ENCODE peak calls at places on chromosomes 2 and 18, in eight cellular contexts. W is mammary epithelial cell, D is A172, F is D721Med, J is occipital lobe, K is germinal center, P is A549, H is cardiac septum. B is an unnamed sample.

GRCh38 chr2:227661019-227661726 is 5.4 kb upstream of the SCYGR5 start:
- DNase-seq in W (no peak), D (no peak), F (no peak), J (no peak), K (no peak), P (no peak), H (no peak), B (no peak)

GRCh38 chr2:228105526-228106250 is 75.8 kb downstream of the SPHKAP start:
- DNase-seq in W (no peak), D (peak), F (no peak), J (no peak), K (no peak), P (no peak), H (no peak), B (no peak)

GRCh38 chr2:98548920-98549818 is 59.1 kb downstream of the COA5 start:
- DNase-seq in W (no peak), D (no peak), F (no peak), J (no peak), K (peak), P (no peak), H (no peak), B (no peak)

GRCh38 chr2:53442783-53443182 is 324.8 kb upstream of the CHAC2 start:
- DNase-seq in W (no peak), D (no peak), F (no peak), J (no peak), K (no peak), P (no peak), H (no peak), B (no peak)

GRCh38 chr2:75465317-75465998 is 95.3 kb downstream of the EVA1A start:
- DNase-seq in W (peak), D (peak), F (no peak), J (no peak), K (no peak), P (no peak), H (no peak), B (peak)

GRCh38 chr18:48052291-48052840 is 121.9 kb upstream of the SMAD2 start:
- DNase-seq in W (no peak), D (no peak), F (no peak), J (no peak), K (no peak), P (no peak), H (no peak), B (no peak)

GRCh38 chr2:160109939-160110673 is 47.7 kb upstream of the PLA2R1 start:
- DNase-seq in W (peak), D (peak), F (no peak), J (peak), K (peak), P (peak), H (no peak), B (peak)

GRCh38 chr2:109601693-109602250 is 12.0 kb downstream of the SEPTIN10 start:
- DNase-seq in W (no peak), D (no peak), F (no peak), J (no peak), K (no peak), P (no peak), H (no peak), B (no peak)

GRCh38 chr2:165901996-165902395 is 51.6 kb downstream of the TTC21B start:
- DNase-seq in W (no peak), D (no peak), F (no peak), J (no peak), K (no peak), P (no peak), H (no peak), B (no peak)

GRCh38 chr2:14633451-14634211 is 1.1 kb downstream of the LRATD1 start:
- DNase-seq in W (no peak), D (no peak), F (no peak), J (no peak), K (peak), P (no peak), H (no peak), B (no peak)

GRCh38 chr2:3839489-3839888 is 136.1 kb downstream of the DCDC2C start:
- DNase-seq in W (no peak), D (no peak), F (no peak), J (no peak), K (no peak), P (no peak), H (no peak), B (no peak)

GRCh38 chr2:102283996-102284395 is 27.4 kb upstream of the IL1RL1 start:
- DNase-seq in W (no peak), D (no peak), F (no peak), J (no peak), K (no peak), P (no peak), H (no peak), B (no peak)

GRCh38 chr2:238570926-238571325 is 144.2 kb downstream of the ASB1 start:
- DNase-seq in W (no peak), D (no peak), F (no peak), J (no peak), K (no peak), P (no peak), H (peak), B (no peak)

GRCh38 chr18:8684577-8684976 is 20.8 kb upstream of the MTCL1 start:
- DNase-seq in W (no peak), D (no peak), F (no peak), J (no peak), K (no peak), P (no peak), H (no peak), B (no peak)

GRCh38 chr2:72927619-72928537 is 10.6 kb downstream of the EMX1 start:
- DNase-seq in W (no peak), D (no peak), F (peak), J (no peak), K (no peak), P (no peak), H (peak), B (no peak)

GRCh38 chr2:113228351-113228750 is 50.4 kb downstream of the PAX8 start:
- DNase-seq in W (no peak), D (no peak), F (no peak), J (no peak), K (no peak), P (no peak), H (no peak), B (no peak)

GRCh38 chr2:149741646-149742045 is 154.1 kb upstream of the MMADHC start:
- DNase-seq in W (peak), D (peak), F (no peak), J (no peak), K (no peak), P (no peak), H (no peak), B (no peak)

GRCh38 chr2:27690052-27690451 is 26.4 kb downstream of the SLC4A1AP start:
- DNase-seq in W (no peak), D (no peak), F (no peak), J (no peak), K (no peak), P (no peak), H (no peak), B (no peak)

GRCh38 chr2:96176661-96177060 is 31.4 kb upstream of the DUSP2 start:
- DNase-seq in W (no peak), D (no peak), F (no peak), J (no peak), K (no peak), P (no peak), H (no peak), B (no peak)

GRCh38 chr2:12717988-12718661 is 1.4 kb downstream of the TRIB2 start:
- DNase-seq in W (peak), D (no peak), F (no peak), J (no peak), K (peak), P (peak), H (no peak), B (peak)

GRCh38 chr2:24049485-24050021 is at the start of gene FKBP1B:
- DNase-seq in W (peak), D (peak), F (no peak), J (peak), K (peak), P (peak), H (no peak), B (peak)

GRCh38 chr18:59140287-59140885 is 702 bp downstream of the SEC11C start:
- DNase-seq in W (peak), D (peak), F (no peak), J (no peak), K (peak), P (peak), H (no peak), B (peak)

GRCh38 chr2:239671916-239672849 is 271.4 kb upstream of the HDAC4 start:
- DNase-seq in W (no peak), D (no peak), F (no peak), J (no peak), K (no peak), P (no peak), H (peak), B (no peak)

GRCh38 chr18:59823611-59824195 is 76.1 kb upstream of the PMAIP1 start:
- DNase-seq in W (peak), D (peak), F (no peak), J (peak), K (peak), P (peak), H (no peak), B (peak)

GRCh38 chr18:79944746-79945117 is 6.7 kb downstream of the SLC66A2 start:
- DNase-seq in W (no peak), D (no peak), F (no peak), J (no peak), K (no peak), P (no peak), H (peak), B (no peak)

GRCh38 chr2:201837391-201837790 is 31.1 kb downstream of the CDK15 start:
- DNase-seq in W (no peak), D (no peak), F (no peak), J (no peak), K (no peak), P (no peak), H (no peak), B (no peak)

GRCh38 chr2:73063909-73064875 is 7.3 kb downstream of the SFXN5 start:
- DNase-seq in W (peak), D (peak), F (no peak), J (no peak), K (no peak), P (peak), H (no peak), B (no peak)

GRCh38 chr2:153668923-153669322 is 190.4 kb upstream of the RPRM start:
- DNase-seq in W (no peak), D (no peak), F (no peak), J (no peak), K (no peak), P (no peak), H (no peak), B (no peak)

GRCh38 chr18:78652001-78652545 is 327.5 kb upstream of the SALL3 start:
- DNase-seq in W (no peak), D (no peak), F (no peak), J (no peak), K (no peak), P (no peak), H (no peak), B (no peak)

GRCh38 chr18:47773931-47774330 is 156.5 kb downstream of the SMAD2 start:
- DNase-seq in W (no peak), D (no peak), F (no peak), J (no peak), K (no peak), P (no peak), H (no peak), B (no peak)

GRCh38 chr18:76756491-76757288 is 65.7 kb upstream of the ZNF236 start:
- DNase-seq in W (no peak), D (no peak), F (no peak), J (no peak), K (no peak), P (no peak), H (no peak), B (no peak)

GRCh38 chr2:109126501-109126860 is 2.5 kb upstream of the SH3RF3 start:
- DNase-seq in W (peak), D (peak), F (no peak), J (peak), K (no peak), P (no peak), H (no peak), B (no peak)

GRCh38 chr2:208570066-208570465 is 163.5 kb downstream of the PTH2R start:
- DNase-seq in W (no peak), D (no peak), F (no peak), J (no peak), K (no peak), P (no peak), H (no peak), B (no peak)

GRCh38 chr2:10981941-10982381 is 70.2 kb downstream of the KCNF1 start:
- DNase-seq in W (no peak), D (no peak), F (no peak), J (no peak), K (no peak), P (no peak), H (peak), B (no peak)

GRCh38 chr2:25700221-25700660 is 26.9 kb upstream of the DTNB start:
- DNase-seq in W (peak), D (peak), F (peak), J (peak), K (peak), P (peak), H (no peak), B (peak)

GRCh38 chr2:152694161-152694661 is 23.1 kb downstream of the PRPF40A start:
- DNase-seq in W (no peak), D (peak), F (no peak), J (no peak), K (no peak), P (peak), H (no peak), B (no peak)

GRCh38 chr2:33123216-33123615 is 176.5 kb downstream of the LTBP1 start:
- DNase-seq in W (peak), D (no peak), F (no peak), J (no peak), K (no peak), P (no peak), H (no peak), B (no peak)

GRCh38 chr2:88538362-88538917 is 85.9 kb upstream of the FOXI3 start:
- DNase-seq in W (peak), D (no peak), F (no peak), J (no peak), K (no peak), P (no peak), H (no peak), B (no peak)

GRCh38 chr2:101550555-101550954 is 75.6 kb upstream of the RFX8 start:
- DNase-seq in W (no peak), D (no peak), F (no peak), J (no peak), K (no peak), P (no peak), H (no peak), B (no peak)

B was measured in NCI-H1092 treated with DMSO at 0.1 percent for 48 hours.